ENCODE peak calls at places on chromosomes 4 and X, in five cellular contexts. One of them, this sample, is unnamed.
A peak's percentile ranks its signal among the peaks of the same experiment; 100 is the strongest.

GRCh38 chr4:108370291-108370690 is 201.6 kb upstream of the LEF1 start:
- DNase-seq in HepG2: no peak
- DNase-seq in GM12891: no peak
- DNase-seq in GM12878: no peak
- DNase-seq in K562: no peak
- DNase-seq in this sample: no peak

GRCh38 chr4:82136161-82136801 is 237.5 kb downstream of the HNRNPD start:
- DNase-seq in K562: no peak
- DNase-seq in GM12891: no peak
- DNase-seq in GM12878: no peak
- DNase-seq in HepG2: no peak
- DNase-seq in this sample: no peak

GRCh38 chr4:186068581-186069402 is at the start of gene TLR3:
- DNase-seq in GM12891: no peak
- DNase-seq in HepG2: no peak
- DNase-seq in K562: no peak
- DNase-seq in GM12878: no peak
- DNase-seq in this sample: no peak

GRCh38 chr4:125317526-125317880 is 2.7 kb downstream of the FAT4 start:
- DNase-seq in GM12878: no peak
- DNase-seq in GM12891: no peak
- DNase-seq in K562: no peak
- DNase-seq in HepG2: no peak
- DNase-seq in this sample: no peak

GRCh38 chrX:120575379-120576114 is 14.8 kb upstream of the CUL4B start:
- DNase-seq in HepG2: no peak
- DNase-seq in GM12891: no peak
- DNase-seq in GM12878: no peak
- DNase-seq in K562: peak; percentile 16
- DNase-seq in this sample: no peak

GRCh38 chr4:173243321-173243720 is 74.7 kb downstream of the GALNT7 start:
- DNase-seq in K562: no peak
- DNase-seq in GM12891: no peak
- DNase-seq in GM12878: no peak
- DNase-seq in HepG2: no peak
- DNase-seq in this sample: no peak

GRCh38 chrX:154321624-154322023 is 26.0 kb downstream of the TKTL1 start:
- DNase-seq in HepG2: peak; percentile 5
- DNase-seq in GM12878: no peak
- DNase-seq in GM12891: no peak
- DNase-seq in K562: no peak
- DNase-seq in this sample: no peak

GRCh38 chr4:74317616-74318256 is 9.5 kb downstream of the EPGN start:
- DNase-seq in GM12891: no peak
- DNase-seq in HepG2: no peak
- DNase-seq in GM12878: no peak
- DNase-seq in K562: no peak
- DNase-seq in this sample: no peak

GRCh38 chr4:106033469-106033868 is 138.2 kb downstream of the NPNT start:
- DNase-seq in K562: no peak
- DNase-seq in HepG2: no peak
- DNase-seq in GM12878: no peak
- DNase-seq in GM12891: no peak
- DNase-seq in this sample: no peak

GRCh38 chr4:7828011-7828720 is 111.5 kb downstream of the AFAP1 start:
- DNase-seq in GM12878: no peak
- DNase-seq in GM12891: no peak
- DNase-seq in K562: no peak
- DNase-seq in HepG2: no peak
- DNase-seq in this sample: no peak

GRCh38 chr4:87363552-87363951 is 27.4 kb downstream of the HSD17B11 start:
- DNase-seq in GM12891: no peak
- DNase-seq in K562: no peak
- DNase-seq in GM12878: no peak
- DNase-seq in HepG2: no peak
- DNase-seq in this sample: no peak

GRCh38 chrX:72003811-72004750 is 93.4 kb downstream of the NHSL2 start:
- DNase-seq in K562: no peak
- DNase-seq in GM12878: no peak
- DNase-seq in GM12891: no peak
- DNase-seq in HepG2: no peak
- DNase-seq in this sample: no peak

GRCh38 chrX:18424482-18425198 is 768 bp upstream of the CDKL5 start:
- DNase-seq in GM12891: no peak
- DNase-seq in K562: no peak
- DNase-seq in HepG2: no peak
- DNase-seq in GM12878: no peak
- DNase-seq in this sample: no peak

GRCh38 chr4:70705146-70705855 is 16.5 kb upstream of the RUFY3 start:
- DNase-seq in GM12878: no peak
- DNase-seq in HepG2: peak; percentile 52
- DNase-seq in K562: peak; percentile 90
- DNase-seq in GM12891: peak; percentile 67
- DNase-seq in this sample: peak; percentile 67

GRCh38 chr4:20253799-20254409 is 2.2 kb downstream of the SLIT2 start:
- DNase-seq in GM12891: peak; percentile 11
- DNase-seq in GM12878: no peak
- DNase-seq in K562: no peak
- DNase-seq in HepG2: no peak
- DNase-seq in this sample: peak; percentile 19

GRCh38 chr4:72352746-72353145 is 216.3 kb downstream of the ADAMTS3 start:
- DNase-seq in GM12891: no peak
- DNase-seq in K562: no peak
- DNase-seq in GM12878: no peak
- DNase-seq in HepG2: no peak
- DNase-seq in this sample: no peak

GRCh38 chrX:20414781-20415445 is 148.2 kb upstream of the RPS6KA3 start:
- DNase-seq in GM12891: no peak
- DNase-seq in K562: no peak
- DNase-seq in HepG2: no peak
- DNase-seq in GM12878: no peak
- DNase-seq in this sample: no peak

GRCh38 chr4:20829958-20830357 is 129.7 kb downstream of the PACRGL start:
- DNase-seq in HepG2: no peak
- DNase-seq in GM12878: no peak
- DNase-seq in K562: no peak
- DNase-seq in GM12891: no peak
- DNase-seq in this sample: no peak

GRCh38 chrX:52082578-52082977 is 13.6 kb upstream of the MAGED4B start:
- DNase-seq in HepG2: no peak
- DNase-seq in GM12891: no peak
- DNase-seq in K562: no peak
- DNase-seq in GM12878: no peak
- DNase-seq in this sample: no peak

GRCh38 chrX:23898412-23898959 is 9.3 kb downstream of the APOO start:
- DNase-seq in GM12878: no peak
- DNase-seq in HepG2: no peak
- DNase-seq in K562: no peak
- DNase-seq in GM12891: no peak
- DNase-seq in this sample: no peak

GRCh38 chr4:32775049-32775448 is 2054.9 kb downstream of the PCDH7 start:
- DNase-seq in GM12878: no peak
- DNase-seq in GM12891: no peak
- DNase-seq in K562: no peak
- DNase-seq in HepG2: peak; percentile 59
- DNase-seq in this sample: no peak
- TF ChIP-seq TAF1 in GM12878: no peak
- TF ChIP-seq TAF1 in GM12891: no peak
- TF ChIP-seq TAF1 in K562: no peak
- TF ChIP-seq TAF1 in HepG2: no peak
- TF ChIP-seq TAF1 in this sample: no peak

GRCh38 chrX:45850197-45850774 is 649.6 kb upstream of the DIPK2B start:
- DNase-seq in GM12878: no peak
- DNase-seq in GM12891: no peak
- DNase-seq in HepG2: no peak
- DNase-seq in K562: no peak
- DNase-seq in this sample: no peak

GRCh38 chrX:45849261-45849660 is 648.6 kb upstream of the DIPK2B start:
- DNase-seq in HepG2: peak; percentile 61
- DNase-seq in K562: peak; percentile 7
- DNase-seq in GM12878: no peak
- DNase-seq in GM12891: no peak
- DNase-seq in this sample: no peak

GRCh38 chrX:45852884-45853283 is 652.2 kb upstream of the DIPK2B start:
- DNase-seq in GM12878: no peak
- DNase-seq in K562: no peak
- DNase-seq in HepG2: no peak
- DNase-seq in GM12891: no peak
- DNase-seq in this sample: no peak

GRCh38 chrX:45850775-45851433 is 650.2 kb upstream of the DIPK2B start:
- DNase-seq in GM12891: no peak
- DNase-seq in GM12878: no peak
- DNase-seq in HepG2: peak; percentile 6
- DNase-seq in K562: no peak
- DNase-seq in this sample: no peak

GRCh38 chrX:45851434-45851991 is 650.8 kb upstream of the DIPK2B start:
- DNase-seq in GM12878: no peak
- DNase-seq in K562: no peak
- DNase-seq in HepG2: no peak
- DNase-seq in GM12891: no peak
- DNase-seq in this sample: no peak
- TF ChIP-seq POLR2A in GM12878: no peak
- TF ChIP-seq POLR2A in K562: no peak
- TF ChIP-seq POLR2A in HepG2: no peak
- TF ChIP-seq POLR2A in GM12891: no peak
- TF ChIP-seq POLR2A in this sample: no peak

GRCh38 chr4:140246216-140246615 is 92.2 kb upstream of the MAML3 start:
- DNase-seq in GM12878: no peak
- DNase-seq in GM12891: no peak
- DNase-seq in HepG2: no peak
- DNase-seq in K562: no peak
- DNase-seq in this sample: no peak

GRCh38 chr4:140242357-140243284 is 88.6 kb upstream of the MAML3 start:
- DNase-seq in K562: no peak
- DNase-seq in GM12878: no peak
- DNase-seq in HepG2: no peak
- DNase-seq in GM12891: no peak
- DNase-seq in this sample: no peak

GRCh38 chr4:140240237-140240636 is 86.3 kb upstream of the MAML3 start:
- DNase-seq in K562: no peak
- DNase-seq in GM12891: no peak
- DNase-seq in HepG2: no peak
- DNase-seq in GM12878: no peak
- DNase-seq in this sample: no peak

GRCh38 chr4:140244328-140244727 is 90.3 kb upstream of the MAML3 start:
- DNase-seq in K562: no peak
- DNase-seq in HepG2: no peak
- DNase-seq in GM12891: no peak
- DNase-seq in GM12878: no peak
- DNase-seq in this sample: no peak

DNA sequence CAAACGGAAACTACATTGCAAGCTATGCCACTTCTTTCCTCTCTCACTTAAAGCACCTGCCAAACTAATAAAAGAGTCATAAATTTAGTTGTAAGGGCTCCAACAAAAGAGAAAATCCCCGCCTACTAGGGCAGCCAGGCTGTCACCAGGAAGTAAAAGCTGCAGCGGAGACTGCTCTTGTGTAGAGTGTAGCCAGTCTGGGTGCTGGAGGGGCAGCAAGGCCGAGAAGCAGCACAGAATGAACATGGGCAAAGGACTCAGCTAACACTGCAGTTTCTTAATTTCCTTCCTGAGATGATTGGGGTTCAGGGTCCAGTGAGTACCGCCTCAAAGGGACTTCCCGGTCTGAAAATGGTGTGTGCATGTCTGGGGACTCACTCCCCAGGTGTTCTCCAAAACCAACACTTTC is 89.4 kb upstream of the MAML3 start:
- DNase-seq in GM12878: peak; percentile 26
- DNase-seq in K562: no peak
- DNase-seq in GM12891: no peak
- DNase-seq in HepG2: no peak
- DNase-seq in this sample: no peak
- TF ChIP-seq POLR2AphosphoS5 in GM12878: no peak
- TF ChIP-seq POLR2AphosphoS5 in K562: no peak
- TF ChIP-seq POLR2AphosphoS5 in GM12891: no peak
- TF ChIP-seq POLR2AphosphoS5 in HepG2: no peak
- TF ChIP-seq POLR2AphosphoS5 in this sample: no peak

DNA sequence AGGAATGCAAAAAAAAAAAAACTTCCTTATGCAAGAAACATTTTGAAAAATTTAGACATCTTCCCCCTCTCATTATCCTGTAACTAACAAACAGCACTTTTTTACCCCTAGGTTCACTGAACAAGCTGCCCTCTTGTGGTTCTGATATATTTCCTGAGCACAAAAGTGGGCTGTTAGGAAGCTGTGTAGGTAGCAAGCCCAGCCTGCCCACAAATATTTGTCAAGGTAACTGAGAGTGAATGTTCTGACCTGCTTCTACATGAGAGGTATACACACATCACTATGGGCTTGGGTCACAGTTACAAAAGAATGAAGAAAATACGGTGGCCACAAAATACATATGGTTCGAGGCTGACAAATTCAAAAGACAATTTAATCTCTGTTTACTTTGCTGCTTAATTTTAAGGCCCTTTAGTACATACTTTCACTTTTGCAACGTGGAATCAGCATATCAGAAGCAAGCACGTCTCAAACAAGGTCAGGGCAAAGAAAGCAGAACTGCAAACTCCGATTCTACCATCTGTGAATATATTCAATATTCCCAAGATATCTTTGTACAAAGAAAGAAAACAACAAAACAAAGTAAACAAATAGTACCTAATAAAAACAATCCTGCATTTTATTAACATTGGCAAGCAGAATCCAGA is 78.6 kb downstream of the RBM47 start:
- DNase-seq in GM12891: no peak
- DNase-seq in HepG2: peak; percentile 54
- DNase-seq in K562: no peak
- DNase-seq in GM12878: peak; percentile 76
- DNase-seq in this sample: no peak
- TF ChIP-seq TAF1 in GM12891: no peak
- TF ChIP-seq TAF1 in HepG2: no peak
- TF ChIP-seq TAF1 in K562: no peak
- TF ChIP-seq TAF1 in GM12878: no peak
- TF ChIP-seq TAF1 in this sample: no peak

GRCh38 chr4:6709230-6710114 is at the start of gene MRFAP1L1:
- DNase-seq in GM12891: peak; percentile 78
- DNase-seq in K562: peak; percentile 94
- DNase-seq in HepG2: peak; percentile 91
- DNase-seq in GM12878: peak; percentile 85
- DNase-seq in this sample: peak; percentile 79
- TF ChIP-seq POLR2A in GM12891: peak; percentile 67
- TF ChIP-seq POLR2A in K562: peak; percentile 87
- TF ChIP-seq POLR2A in HepG2: peak; percentile 65
- TF ChIP-seq POLR2A in GM12878: peak; percentile 80
- TF ChIP-seq POLR2A in this sample: peak; percentile 66